ENCODE peak calls at places on chromosomes 6 and 20, in five cellular contexts. P is uterus, Z is adrenal gland, N is breast epithelium, K is right lobe of liver. C is an unnamed sample.

GRCh38 chr6:43913388-43914271 is 143.6 kb downstream of the VEGFA start:
- DNase-seq in P (no peak), Z (no peak), N (no peak), K (peak; percentile 81), C (no peak)

GRCh38 chr6:160851031-160851430 is 140.5 kb upstream of the MAP3K4 start:
- DNase-seq in P (no peak), Z (no peak), N (no peak), K (no peak), C (no peak)

GRCh38 chr6:170271771-170272314 is 19.0 kb downstream of the DLL1 start:
- DNase-seq in P (no peak), Z (peak; percentile 50), N (no peak), K (peak; percentile 65), C (no peak)

GRCh38 chr6:96898241-96898851 is 655 bp upstream of the NDUFAF4 start:
- DNase-seq in P (no peak), Z (no peak), N (no peak), K (no peak), C (no peak)

GRCh38 chr6:49776444-49776843 is 10.6 kb downstream of the PGK2 start:
- DNase-seq in P (no peak), Z (no peak), N (no peak), K (no peak), C (no peak)

GRCh38 chr20:34110025-34111013 is 1.7 kb downstream of the EIF2S2 start:
- DNase-seq in P (no peak), Z (no peak), N (no peak), K (no peak), C (no peak)

GRCh38 chr6:87808005-87808757 is 106.1 kb upstream of the AKIRIN2 start:
- DNase-seq in P (no peak), Z (no peak), N (no peak), K (no peak), C (no peak)

GRCh38 chr6:164477126-164477525 is 832.3 kb downstream of the C6orf118 start:
- DNase-seq in P (no peak), Z (no peak), N (no peak), K (no peak), C (no peak)

GRCh38 chr6:121951918-121952379 is 447.5 kb upstream of the HSF2 start:
- DNase-seq in P (no peak), Z (no peak), N (no peak), K (no peak), C (no peak)

GRCh38 chr6:145772846-145773245 is 37.5 kb upstream of the EPM2A start:
- DNase-seq in P (no peak), Z (no peak), N (no peak), K (no peak), C (no peak)

GRCh38 chr20:35340436-35340835 is 48.2 kb upstream of the FAM83C start:
- DNase-seq in P (no peak), Z (no peak), N (no peak), K (no peak), C (peak; percentile 26)

GRCh38 chr20:49379338-49379737 is 101.5 kb upstream of the ZNFX1 start:
- DNase-seq in P (no peak), Z (no peak), N (no peak), K (no peak), C (no peak)

GRCh38 chr20:11445161-11445560 is 472.5 kb upstream of the BTBD3 start:
- DNase-seq in P (no peak), Z (peak; percentile 2), N (no peak), K (no peak), C (no peak)

GRCh38 chr20:61251529-61252393 is at the start of gene CDH4:
- DNase-seq in P (no peak), Z (no peak), N (no peak), K (no peak), C (no peak)

GRCh38 chr6:170110201-170111140 is 180.4 kb downstream of the DLL1 start:
- DNase-seq in P (no peak), Z (no peak), N (peak; percentile 42), K (no peak), C (peak; percentile 68)

GRCh38 chr6:15952231-15953151 is 176.4 kb upstream of the MYLIP start:
- DNase-seq in P (no peak), Z (no peak), N (no peak), K (no peak), C (no peak)

GRCh38 chr6:35718911-35719381 is 17.9 kb upstream of the ARMC12 start:
- DNase-seq in P (peak; percentile 43), Z (no peak), N (peak; percentile 19), K (no peak), C (no peak)

GRCh38 chr20:62066339-62066982 is 780 bp upstream of the TAF4 start:
- DNase-seq in P (peak; percentile 39), Z (peak; percentile 62), N (peak; percentile 62), K (peak; percentile 69), C (no peak)

DNA sequence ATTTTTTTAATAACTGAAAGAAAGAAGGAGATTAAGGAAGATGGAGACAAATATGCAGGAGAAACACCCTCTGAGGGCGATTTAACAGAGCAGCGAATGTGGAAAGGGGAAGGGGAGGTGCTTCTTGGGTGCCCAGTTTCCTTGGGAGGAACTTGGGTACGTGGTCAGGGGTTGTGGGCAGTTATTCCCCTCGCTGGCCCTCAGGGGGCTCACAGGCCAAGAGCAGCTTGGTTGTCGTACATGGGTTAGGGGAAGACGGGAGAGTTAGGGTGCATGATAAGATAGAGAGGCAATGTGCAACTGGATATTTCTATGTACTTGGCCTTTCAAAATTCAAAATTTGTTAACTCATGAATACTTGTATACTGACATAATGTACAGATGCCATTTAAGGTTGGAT is 7.0 kb upstream of the TUBB2A start:
- DNase-seq in P (no peak), Z (no peak), N (no peak), K (no peak), C (no peak)
- TF ChIP-seq CTCF in P (no peak), Z (no peak), N (no peak), K (no peak), C (no peak)

DNA sequence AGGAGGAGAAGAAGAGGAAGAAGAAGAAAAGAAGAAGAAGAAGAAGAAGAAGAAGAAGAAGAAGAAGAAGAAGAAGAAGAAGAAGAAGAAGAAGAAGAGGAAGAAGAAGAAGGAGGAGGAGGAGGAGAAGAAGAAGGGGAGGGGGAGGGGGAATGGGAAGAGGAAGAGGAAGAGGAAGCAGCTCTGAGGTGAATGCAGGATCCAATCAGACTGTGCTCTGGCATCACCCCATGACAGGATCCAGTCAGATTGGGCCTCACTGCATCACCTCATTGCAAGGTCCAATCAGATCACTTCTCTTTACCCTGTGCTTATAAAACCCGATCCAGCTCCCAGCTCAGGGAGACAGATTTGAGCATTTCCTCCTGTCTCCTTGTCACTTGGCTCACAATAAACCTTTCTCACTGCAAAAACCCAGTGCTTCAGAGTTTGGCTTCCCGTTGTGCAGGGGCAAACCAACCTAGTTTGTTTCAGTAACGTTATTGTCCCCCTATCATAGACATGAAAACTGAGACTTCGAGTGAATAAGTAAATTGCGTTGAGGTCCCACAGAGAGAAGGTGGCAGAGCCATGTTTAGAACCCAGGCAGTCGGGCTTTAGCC is 28.6 kb upstream of the YWHAB start:
- DNase-seq in P (no peak), Z (no peak), N (no peak), K (no peak), C (no peak)
- TF ChIP-seq POLR2A in P (no peak), Z (no peak), N (no peak), K (no peak), C (no peak)

GRCh38 chr20:645318-646106 is 7.5 kb downstream of the SRXN1 start:
- DNase-seq in P (peak; percentile 38), Z (peak; percentile 66), N (peak; percentile 69), K (peak; percentile 53), C (no peak)

GRCh38 chr20:646868-647233 is 6.1 kb downstream of the SRXN1 start:
- DNase-seq in P (no peak), Z (no peak), N (no peak), K (no peak), C (no peak)

GRCh38 chr20:644692-645317 is 8.2 kb downstream of the SRXN1 start:
- DNase-seq in P (no peak), Z (no peak), N (no peak), K (no peak), C (no peak)

GRCh38 chr20:647479-648019 is 5.5 kb downstream of the SRXN1 start:
- DNase-seq in P (no peak), Z (no peak), N (no peak), K (no peak), C (no peak)

DNA sequence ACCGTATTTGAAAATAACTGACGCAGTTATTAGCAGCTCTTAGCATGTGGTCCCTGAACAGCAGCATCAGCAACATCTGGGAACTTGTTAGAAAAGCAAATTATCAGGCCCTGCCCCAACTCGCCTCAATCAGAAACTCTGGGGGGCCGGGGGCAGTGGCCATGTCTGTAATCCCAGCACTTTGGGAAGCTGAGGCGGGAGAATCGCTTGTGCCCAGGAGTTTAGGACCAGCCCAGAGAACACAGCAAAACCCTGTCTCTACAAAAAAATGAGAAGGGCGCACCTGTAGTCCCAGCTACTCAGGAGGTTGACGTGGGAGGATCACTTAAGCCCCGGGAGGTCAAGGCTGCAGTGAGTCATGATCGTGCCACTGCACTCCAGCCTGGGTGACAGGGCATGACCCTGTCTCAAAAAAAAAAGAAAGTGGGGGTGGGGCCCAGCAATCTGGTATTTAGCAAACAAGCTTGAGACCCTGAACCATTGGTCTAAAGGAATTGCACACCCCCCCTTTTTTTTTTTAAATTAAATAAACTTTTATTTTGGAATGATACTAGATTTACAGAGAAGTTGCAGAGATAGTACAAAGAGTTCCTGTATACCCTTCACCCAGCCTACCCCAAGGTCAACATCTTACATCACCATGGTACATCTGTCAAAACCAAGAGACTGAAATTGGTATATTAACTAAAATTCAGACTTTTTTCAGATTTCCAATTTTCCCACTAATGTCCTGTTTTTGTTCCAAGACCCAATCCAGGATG is 6.7 kb downstream of the SRXN1 start:
- DNase-seq in P (no peak), Z (peak; percentile 71), N (no peak), K (no peak), C (no peak)
- H3K4me3 ChIP-seq in P (no peak overlapping the region), Z (no peak overlapping the region), N (no peak overlapping the region), K (no peak overlapping the region), C (no peak overlapping the region)

GRCh38 chr6:19824058-19824807 is 12.9 kb upstream of the ID4 start:
- DNase-seq in P (peak; percentile 72), Z (no peak), N (no peak), K (no peak), C (peak; percentile 79)
- TF ChIP-seq CTCF in P (no peak), Z (no peak), N (no peak), K (no peak), C (no peak)

DNA sequence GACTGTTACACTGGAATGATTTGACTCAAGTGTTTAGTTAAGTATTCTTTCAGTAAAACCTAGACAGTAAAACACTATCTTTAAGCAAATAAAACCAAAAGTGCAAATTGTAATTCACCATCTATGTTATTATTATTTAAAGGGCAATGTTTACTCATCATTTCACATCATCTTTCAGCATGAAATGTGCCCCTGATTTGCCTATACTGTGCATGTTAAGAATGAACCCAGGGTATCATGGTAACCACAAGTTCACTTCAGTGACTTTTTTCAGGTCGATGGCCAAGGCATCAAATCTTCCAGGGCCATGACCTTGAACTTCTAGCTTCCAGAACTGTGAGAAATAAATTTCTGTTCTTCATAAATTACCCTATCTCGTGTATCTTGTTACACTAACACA is 2.1 kb upstream of the HLA-DOB start:
- DNase-seq in P (no peak), Z (no peak), N (no peak), K (no peak), C (no peak)
- TF ChIP-seq POLR2A in P (no peak), Z (no peak), N (no peak), K (no peak), C (no peak)